ENCODE peak calls at places on chromosomes 4 and X, in four cellular contexts. U, D, X and F are unnamed samples.

GRCh38 chrX:125620715-125621587 is 301.3 kb downstream of the TEX13C start:
- DNase-seq in D (no peak), X (no peak), U (no peak), F (no peak)

GRCh38 chrX:73930300-73930699 is 367.3 kb downstream of the CHIC1 start:
- DNase-seq in X (no peak), D (no peak), U (no peak), F (no peak)

GRCh38 chrX:24877854-24878650 is 137.7 kb downstream of the ARX start:
- DNase-seq in U (no peak), D (peak; percentile 80), X (no peak), F (no peak)

GRCh38 chr4:56320293-56320692 is 67.0 kb downstream of the AASDH start:
- DNase-seq in D (no peak), U (no peak), X (peak; percentile 36), F (no peak)

GRCh38 chr4:40180356-40180755 is 16.5 kb upstream of the RHOH start:
- DNase-seq in U (no peak), D (no peak), X (peak; percentile 77), F (no peak)

GRCh38 chr4:52076731-52077130 is 25.6 kb downstream of the SPATA18 start:
- DNase-seq in X (peak; percentile 21), U (no peak), D (no peak), F (peak; percentile 19)

GRCh38 chrX:129957241-129958099 is 25.0 kb upstream of the BCORL1 start:
- DNase-seq in U (no peak), X (peak; percentile 65), D (peak; percentile 69), F (peak; percentile 61)

GRCh38 chrX:132463411-132463810 is 25.4 kb downstream of the MBNL3 start:
- DNase-seq in U (no peak), X (no peak), D (peak; percentile 64), F (no peak)

GRCh38 chr4:112173593-112174559 is 28.6 kb downstream of the FAM241A start:
- DNase-seq in X (peak; percentile 34), U (no peak), D (no peak), F (no peak)

GRCh38 chrX:40086569-40087335 is 11.0 kb downstream of the BCOR start:
- DNase-seq in X (peak; percentile 27), U (no peak), D (no peak), F (no peak)

GRCh38 chr4:147325566-147325965 is 155.3 kb upstream of the EDNRA start:
- DNase-seq in X (no peak), U (no peak), D (no peak), F (no peak)

GRCh38 chrX:39577976-39578962 is 519.5 kb downstream of the BCOR start:
- DNase-seq in U (no peak), X (peak; percentile 43), D (peak; percentile 53), F (no peak)

GRCh38 chr4:52856802-52857201 is 5.3 kb upstream of the RASL11B start:
- DNase-seq in U (no peak), X (no peak), D (no peak), F (no peak)

GRCh38 chr4:158171456-158171790 is 1.4 kb downstream of the GASK1B start:
- DNase-seq in X (no peak), U (no peak), D (no peak), F (no peak)

GRCh38 chrX:3527166-3527565 is 180.7 kb upstream of the MXRA5 start:
- DNase-seq in X (no peak), D (no peak), U (no peak), F (no peak)

GRCh38 chrX:68659385-68659784 is 11.9 kb downstream of the STARD8 start:
- DNase-seq in D (no peak), U (no peak), X (peak; percentile 43), F (no peak)

GRCh38 chrX:153662266-153662665 is 11.3 kb downstream of the PNCK start:
- DNase-seq in D (peak; percentile 15), X (peak; percentile 33), U (peak; percentile 69), F (peak; percentile 54)

GRCh38 chrX:38664285-38664684 is 102.9 kb downstream of the TSPAN7 start:
- DNase-seq in X (peak; percentile 53), U (no peak), D (peak; percentile 30), F (peak; percentile 14)

GRCh38 chrX:138485767-138486166 is 225.8 kb downstream of the FGF13 start:
- DNase-seq in U (no peak), X (no peak), D (no peak), F (no peak)

GRCh38 chr4:46123872-46124755 is at the start of gene GABRG1:
- DNase-seq in U (no peak), X (no peak), D (no peak), F (no peak)

GRCh38 chrX:115719171-115719570 is 158.2 kb downstream of the PLS3 start:
- DNase-seq in U (no peak), X (no peak), D (no peak), F (no peak)

GRCh38 chr4:5988086-5988845 is 30.0 kb downstream of the C4orf50 start:
- DNase-seq in U (peak; percentile 58), D (peak; percentile 50), X (no peak), F (no peak)

GRCh38 chr4:137674066-137674465 is 141.8 kb upstream of the PCDH18 start:
- DNase-seq in X (no peak), D (no peak), U (no peak), F (no peak)

GRCh38 chr4:153427363-153428071 is 38.6 kb upstream of the TMEM131L start:
- DNase-seq in X (peak; percentile 66), U (no peak), D (no peak), F (no peak)

GRCh38 chr4:157700898-157701694 is 471.7 kb downstream of the GASK1B start:
- DNase-seq in X (peak; percentile 6), U (no peak), D (no peak), F (no peak)

DNA sequence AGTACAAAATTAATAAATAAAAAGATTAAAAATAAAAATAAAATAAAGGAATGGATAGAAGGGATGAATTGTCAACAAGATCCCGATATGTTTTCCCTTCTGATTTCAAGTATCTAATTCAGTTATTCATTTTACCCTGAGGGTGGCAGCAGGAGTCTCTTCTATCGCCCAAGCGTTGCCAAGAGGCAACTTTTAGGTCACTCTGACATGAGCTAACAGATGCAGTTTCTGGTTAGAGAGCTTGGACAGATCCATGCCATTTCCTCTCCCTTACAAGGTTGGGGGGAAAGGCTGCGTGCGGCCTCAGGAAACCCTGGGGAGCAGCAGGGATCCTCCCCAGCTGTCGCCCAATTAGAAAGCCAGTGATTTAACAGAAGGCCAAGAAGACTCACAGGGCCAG is 35.3 kb upstream of the WAS start:
- DNase-seq in X (peak; percentile 72), U (peak; percentile 38), D (peak; percentile 66), F (peak; percentile 15)
- TF ChIP-seq CTCF in X (peak; percentile 25), U (no peak), D (peak; percentile 36), F (no peak)

GRCh38 chr4:12409507-12410190 is 981.0 kb upstream of the HS3ST1 start:
- DNase-seq in D (peak; percentile 15), U (no peak), X (peak; percentile 86), F (no peak)
- TF ChIP-seq CTCF in D (peak; percentile 19), U (no peak), X (peak; percentile 55), F (no peak)

GRCh38 chr4:1777822-1778641 is 15.1 kb upstream of the FGFR3 start:
- DNase-seq in X (peak; percentile 41), U (no peak), D (no peak), F (peak; percentile 59)
- TF ChIP-seq CTCF in X (peak; percentile 13), U (no peak), D (no peak), F (no peak)

DNA sequence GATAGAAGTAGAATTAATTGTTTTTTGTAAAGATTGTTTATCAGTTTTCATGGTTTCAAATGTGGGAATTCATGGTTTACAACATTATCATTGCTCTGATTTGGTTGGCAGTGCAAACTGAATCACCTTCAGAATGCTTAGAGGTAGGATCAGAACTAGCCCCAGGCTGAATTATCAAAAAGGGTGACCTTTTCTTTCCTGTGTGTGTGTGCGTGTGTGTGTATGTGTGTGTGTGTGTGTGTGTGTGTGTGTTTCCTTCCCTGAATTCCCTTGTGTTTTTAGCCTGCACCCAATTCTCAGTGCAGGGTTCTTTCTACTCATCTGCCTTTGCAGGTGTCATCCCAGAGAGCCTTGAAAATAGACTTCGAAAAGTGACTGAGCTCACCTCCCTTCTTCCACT is 125.0 kb downstream of the BMPR1B start:
- DNase-seq in U (no peak), D (no peak), X (no peak), F (no peak)
- TF ChIP-seq CTCF in U (no peak), D (no peak), X (no peak), F (no peak)